ENCODE peak calls at places on chromosomes 16 and 17, in eight cellular contexts. Q is head of caudate nucleus; F is T1000; M is OCI-LY7; C is heart right ventricle; L is activated naive CD4-positive, alpha-beta T cell; I is dorsolateral prefrontal cortex; B is stimulated activated naive CD8-positive, alpha-beta T cell treated with anti-CD3 and anti-CD28 coated beads, Interleukin-15, Interleukin-2, amounts not matched to agents 100 U/mL and 50 U/mL, for 24 hours. O is an unnamed sample.
A peak's percentile ranks its signal among the peaks of the same experiment; 100 is the strongest.

GRCh38 chr17:58335779-58336455 is 7.3 kb upstream of the TSPOAP1 start:
- DNase-seq in Q (no peak), F (no peak), M (peak; percentile 89), C (no peak), L (peak; percentile 44), I (no peak), B (peak; percentile 75), O (no peak)

GRCh38 chr16:68646948-68647659 is 2.0 kb downstream of the CDH3 start:
- DNase-seq in Q (no peak), F (no peak), M (no peak), C (no peak), L (no peak), I (no peak), B (no peak), O (no peak)

GRCh38 chr16:53415504-53415903 is 18.8 kb upstream of the RBL2 start:
- DNase-seq in Q (no peak), F (no peak), M (no peak), C (no peak), L (no peak), I (no peak), B (no peak), O (no peak)

GRCh38 chr17:56514264-56514663 is 79.2 kb upstream of the NOG start:
- DNase-seq in Q (no peak), F (no peak), M (no peak), C (no peak), L (no peak), I (no peak), B (no peak), O (no peak)

GRCh38 chr16:17083628-17084027 is 387.1 kb downstream of the XYLT1 start:
- DNase-seq in Q (no peak), F (no peak), M (no peak), C (no peak), L (no peak), I (no peak), B (no peak), O (no peak)

GRCh38 chr16:55368205-55368604 is 44.2 kb downstream of the IRX6 start:
- DNase-seq in Q (no peak), F (no peak), M (no peak), C (no peak), L (no peak), I (no peak), B (no peak), O (no peak)

GRCh38 chr17:10050597-10051101 is 145.6 kb upstream of the RCVRN start:
- DNase-seq in Q (no peak), F (peak; percentile 23), M (no peak), C (peak; percentile 30), L (no peak), I (no peak), B (no peak), O (no peak)

GRCh38 chr16:67528870-67529638 is 425 bp downstream of the RIPOR1 start:
- DNase-seq in Q (no peak), F (no peak), M (peak; percentile 17), C (peak; percentile 58), L (no peak), I (no peak), B (peak; percentile 50), O (no peak)

GRCh38 chr17:74453665-74454196 is 12.7 kb upstream of the CD300A start:
- DNase-seq in Q (no peak), F (no peak), M (peak; percentile 93), C (no peak), L (peak; percentile 17), I (no peak), B (no peak), O (no peak)

GRCh38 chr17:63842173-63842539 is 329 bp downstream of the SMARCD2 start:
- DNase-seq in Q (no peak), F (no peak), M (no peak), C (peak; percentile 51), L (no peak), I (no peak), B (no peak), O (no peak)

GRCh38 chr17:78797691-78798585 is 15.9 kb upstream of the CYTH1 start:
- DNase-seq in Q (peak; percentile 42), F (no peak), M (no peak), C (no peak), L (no peak), I (no peak), B (no peak), O (no peak)

GRCh38 chr17:4877089-4877488 is 22.2 kb upstream of the C17orf107 start:
- DNase-seq in Q (peak; percentile 66), F (no peak), M (no peak), C (no peak), L (no peak), I (peak; percentile 68), B (no peak), O (no peak)

GRCh38 chr17:21252289-21252874 is 828 bp downstream of the NATD1 start:
- DNase-seq in Q (no peak), F (no peak), M (no peak), C (no peak), L (no peak), I (no peak), B (no peak), O (no peak)

GRCh38 chr16:57807252-57807967 is 5.1 kb upstream of the KIFC3 start:
- DNase-seq in Q (no peak), F (no peak), M (no peak), C (no peak), L (no peak), I (no peak), B (no peak), O (no peak)

GRCh38 chr17:70070297-70071027 is 4.6 kb upstream of the KCNJ16 start:
- DNase-seq in Q (no peak), F (no peak), M (no peak), C (no peak), L (no peak), I (no peak), B (no peak), O (no peak)

GRCh38 chr16:89599451-89599858 is 14.0 kb upstream of the DPEP1 start:
- DNase-seq in Q (no peak), F (no peak), M (peak; percentile 45), C (no peak), L (no peak), I (no peak), B (peak; percentile 62), O (no peak)

GRCh38 chr17:259341-259976 is 78.0 kb upstream of the DOC2B start:
- DNase-seq in Q (no peak), F (no peak), M (no peak), C (no peak), L (no peak), I (peak; percentile 22), B (no peak), O (no peak)

GRCh38 chr17:78000351-78000750 is 41.8 kb downstream of the TNRC6C start:
- DNase-seq in Q (no peak), F (no peak), M (no peak), C (no peak), L (no peak), I (no peak), B (no peak), O (no peak)

GRCh38 chr16:53509906-53510703 is 7.1 kb upstream of the AKTIP start:
- DNase-seq in Q (peak; percentile 61), F (no peak), M (peak; percentile 60), C (peak; percentile 54), L (peak; percentile 16), I (no peak), B (peak; percentile 47), O (no peak)

GRCh38 chr17:2183346-2183745 is 120.2 kb downstream of the SMG6 start:
- DNase-seq in Q (no peak), F (no peak), M (no peak), C (no peak), L (no peak), I (no peak), B (no peak), O (no peak)

GRCh38 chr17:49873466-49873865 is 25.6 kb upstream of the TAC4 start:
- DNase-seq in Q (no peak), F (no peak), M (no peak), C (no peak), L (no peak), I (no peak), B (no peak), O (no peak)

GRCh38 chr16:83802135-83802534 is 5.6 kb upstream of the HSBP1 start:
- DNase-seq in Q (no peak), F (peak; percentile 22), M (no peak), C (no peak), L (no peak), I (no peak), B (no peak), O (no peak)

GRCh38 chr17:47703191-47703591 is 9.2 kb downstream of the TBKBP1 start:
- DNase-seq in Q (no peak), F (no peak), M (peak; percentile 37), C (no peak), L (no peak), I (peak; percentile 30), B (peak; percentile 80), O (no peak)

GRCh38 chr16:75535211-75535843 is 581 bp downstream of the CHST5 start:
- DNase-seq in Q (no peak), F (no peak), M (no peak), C (no peak), L (no peak), I (no peak), B (no peak), O (no peak)

GRCh38 chr16:6193718-6194117 is 1096.1 kb upstream of the EEF2KMT start:
- DNase-seq in Q (no peak), F (no peak), M (no peak), C (no peak), L (no peak), I (no peak), B (no peak), O (no peak)

GRCh38 chr16:87096746-87097145 is 220.4 kb downstream of the C16orf95 start:
- DNase-seq in Q (no peak), F (no peak), M (no peak), C (no peak), L (no peak), I (no peak), B (no peak), O (no peak)

GRCh38 chr16:1048442-1049112 is 24.0 kb upstream of the SSTR5 start:
- DNase-seq in Q (peak; percentile 87), F (no peak), M (no peak), C (peak; percentile 80), L (no peak), I (peak; percentile 88), B (peak; percentile 36), O (no peak)

GRCh38 chr17:8072339-8072726 is 15.2 kb downstream of the ALOX12B start:
- DNase-seq in Q (no peak), F (no peak), M (no peak), C (no peak), L (no peak), I (no peak), B (peak; percentile 21), O (no peak)

GRCh38 chr17:40021471-40021961 is 6.3 kb downstream of the CSF3 start:
- DNase-seq in Q (no peak), F (peak; percentile 96), M (no peak), C (no peak), L (no peak), I (no peak), B (no peak), O (no peak)

GRCh38 chr17:68383120-68383442 is 74.2 kb downstream of the WIPI1 start:
- DNase-seq in Q (no peak), F (no peak), M (no peak), C (no peak), L (no peak), I (no peak), B (no peak), O (no peak)

GRCh38 chr17:18968945-18969887 is 17.3 kb downstream of the SLC5A10 start:
- DNase-seq in Q (no peak), F (no peak), M (no peak), C (no peak), L (no peak), I (no peak), B (no peak), O (no peak)

GRCh38 chr17:50423553-50424159 is 2.4 kb upstream of the ACSF2 start:
- DNase-seq in Q (no peak), F (peak; percentile 85), M (peak; percentile 15), C (no peak), L (no peak), I (no peak), B (no peak), O (no peak)

GRCh38 chr17:41065829-41066624 is at the start of gene KRTAP2-4:
- DNase-seq in Q (no peak), F (no peak), M (no peak), C (no peak), L (no peak), I (no peak), B (no peak), O (no peak)

GRCh38 chr17:30005709-30006320 is 64.4 kb downstream of the EFCAB5 start:
- DNase-seq in Q (no peak), F (no peak), M (no peak), C (no peak), L (no peak), I (no peak), B (no peak), O (no peak)

O was measured in omental fat pad.